ENCODE peak calls at places on chromosomes 4 and X, in nine cellular contexts. R is HEK293T, S is hepatocyte, O is LoVo, E is uterus, H is posterior cingulate gyrus, N is omental fat pad, F is Ammon's horn, B is H7. G is an unnamed sample.
A peak's percentile ranks its signal among the peaks of the same experiment; 100 is the strongest.

GRCh38 chr4:28402751-28403150 is 1542.1 kb downstream of the STIM2 start:
- DNase-seq in H (no peak), N (no peak), O (no peak), F (no peak), R (no peak), E (no peak), S (no peak), B (no peak), G (no peak)

GRCh38 chr4:32455231-32455630 is 1735.1 kb downstream of the PCDH7 start:
- DNase-seq in B (no peak), E (no peak), R (no peak), H (no peak), O (no peak), F (no peak), S (peak; percentile 24), N (no peak), G (no peak)

GRCh38 chr4:635851-636627 is 10.7 kb downstream of the PDE6B start:
- DNase-seq in S (no peak), H (no peak), O (no peak), E (no peak), F (no peak), N (no peak), R (no peak), B (peak; percentile 61), G (no peak)

GRCh38 chr4:73902038-73902637 is 32.9 kb downstream of the CXCL1 start:
- DNase-seq in H (no peak), R (no peak), S (no peak), B (no peak), F (no peak), N (no peak), E (no peak), O (no peak), G (no peak)

GRCh38 chrX:129931411-129932136 is 25.6 kb downstream of the UTP14A start:
- DNase-seq in B (peak; percentile 97), R (peak; percentile 85), S (peak; percentile 91), N (peak; percentile 54), O (peak; percentile 49), F (peak; percentile 94), H (peak; percentile 84), E (peak; percentile 95), G (peak; percentile 92)

GRCh38 chrX:120741452-120741851 is 111.6 kb upstream of the C1GALT1C1 start:
- DNase-seq in N (no peak), E (no peak), R (no peak), B (no peak), S (no peak), H (no peak), F (no peak), O (no peak), G (no peak)

GRCh38 chrX:47208108-47208507 is 10.4 kb upstream of the CDK16 start:
- DNase-seq in R (no peak), S (no peak), N (no peak), F (no peak), O (no peak), B (no peak), H (no peak), E (no peak), G (no peak)

GRCh38 chrX:120718969-120719368 is 89.1 kb upstream of the C1GALT1C1 start:
- DNase-seq in O (no peak), H (no peak), N (no peak), F (no peak), S (no peak), E (no peak), R (no peak), B (no peak), G (no peak)

GRCh38 chrX:150870487-150871340 is 27.8 kb downstream of the CD99L2 start:
- DNase-seq in F (no peak), B (no peak), H (no peak), O (no peak), E (no peak), S (no peak), R (no peak), N (no peak), G (no peak)

GRCh38 chr4:6742507-6742906 is 26.5 kb downstream of the BLOC1S4 start:
- DNase-seq in H (no peak), S (no peak), B (no peak), E (no peak), N (no peak), F (no peak), R (no peak), O (no peak), G (no peak)

GRCh38 chr4:26826721-26827120 is 33.9 kb upstream of the STIM2 start:
- DNase-seq in F (no peak), N (no peak), S (no peak), E (peak; percentile 40), R (no peak), O (peak; percentile 58), B (no peak), H (no peak), G (no peak)

GRCh38 chrX:51766546-51766945 is 23.3 kb downstream of the GSPT2 start:
- DNase-seq in B (no peak), R (no peak), F (no peak), E (no peak), H (no peak), O (no peak), N (no peak), S (no peak), G (no peak)

GRCh38 chr4:106301393-106302084 is 14.5 kb downstream of the TBCK start:
- DNase-seq in S (no peak), F (no peak), B (no peak), E (no peak), O (no peak), N (no peak), R (no peak), H (no peak), G (no peak)

GRCh38 chr4:152310223-152310622 is 225.7 kb downstream of the FBXW7 start:
- DNase-seq in F (no peak), B (no peak), H (no peak), S (no peak), O (no peak), E (no peak), R (no peak), N (no peak), G (no peak)

GRCh38 chr4:145716200-145716599 is 36.3 kb downstream of the C4orf51 start:
- DNase-seq in F (no peak), B (no peak), R (no peak), N (no peak), O (no peak), S (no peak), H (no peak), E (no peak), G (no peak)

GRCh38 chr4:79623125-79623905 is 215.3 kb upstream of the GK2 start:
- DNase-seq in S (no peak), B (no peak), F (peak; percentile 22), H (peak; percentile 9), N (no peak), O (no peak), E (peak; percentile 16), R (no peak), G (peak; percentile 10)

GRCh38 chr4:151169223-151169622 is 69.8 kb downstream of the RPS3A start:
- DNase-seq in S (peak; percentile 80), H (peak; percentile 26), B (peak; percentile 27), E (peak; percentile 92), N (no peak), F (peak; percentile 91), R (no peak), O (no peak), G (peak; percentile 89)

GRCh38 chr4:48069026-48069425 is 52.5 kb downstream of the NIPAL1 start:
- DNase-seq in O (no peak), S (no peak), H (no peak), B (no peak), E (no peak), F (no peak), N (no peak), R (no peak), G (no peak)

GRCh38 chrX:117335209-117335608 is 781.4 kb downstream of the KLHL13 start:
- DNase-seq in B (no peak), N (no peak), S (peak; percentile 10), R (no peak), O (no peak), F (no peak), E (no peak), H (no peak), G (no peak)

GRCh38 chr4:2941138-2942036 is 21.8 kb downstream of the NOP14 start:
- DNase-seq in H (no peak), B (peak; percentile 45), F (no peak), R (no peak), O (no peak), E (no peak), S (peak; percentile 5), N (no peak), G (no peak)

GRCh38 chrX:39953027-39953426 is 144.7 kb downstream of the BCOR start:
- DNase-seq in R (no peak), H (no peak), F (no peak), B (no peak), O (no peak), N (no peak), E (no peak), S (no peak), G (no peak)

GRCh38 chrX:10617964-10618342 is 2.4 kb downstream of the MID1 start:
- DNase-seq in F (no peak), H (no peak), E (no peak), B (no peak), N (no peak), R (peak; percentile 33), S (no peak), O (peak; percentile 16), G (peak; percentile 15)

GRCh38 chrX:50456712-50457484 is 13.7 kb downstream of the DGKK start:
- DNase-seq in N (no peak), F (no peak), R (no peak), O (peak; percentile 1), H (no peak), S (no peak), B (no peak), E (no peak), G (no peak)

GRCh38 chr4:8882239-8882638 is 10.6 kb upstream of the HMX1 start:
- DNase-seq in R (no peak), B (peak; percentile 69), E (no peak), F (no peak), O (no peak), S (no peak), H (no peak), N (no peak), G (peak; percentile 37)

GRCh38 chr4:1802151-1802715 is 9.1 kb downstream of the FGFR3 start:
- DNase-seq in O (no peak), N (no peak), B (no peak), E (no peak), F (no peak), R (no peak), H (no peak), S (no peak), G (no peak)

GRCh38 chrX:74304016-74304415 is at the start of gene ZCCHC13:
- DNase-seq in E (no peak), F (no peak), H (no peak), S (no peak), B (no peak), R (no peak), N (no peak), O (no peak), G (no peak)

GRCh38 chr4:60934896-60935295 is 265.2 kb upstream of the ADGRL3 start:
- DNase-seq in N (no peak), E (no peak), O (no peak), F (no peak), S (peak; percentile 23), B (no peak), H (no peak), R (no peak), G (no peak)

GRCh38 chrX:124217289-124218251 is 114.9 kb upstream of the TEX13D start:
- DNase-seq in B (no peak), F (peak; percentile 29), E (no peak), N (no peak), R (no peak), H (no peak), S (no peak), O (no peak), G (no peak)

GRCh38 chrX:136295380-136295779 is 5.4 kb upstream of the ADGRG4 start:
- DNase-seq in H (no peak), O (no peak), R (no peak), N (no peak), B (no peak), F (no peak), S (no peak), E (no peak), G (no peak)

GRCh38 chr4:47222276-47222675 is 190.9 kb downstream of the GABRB1 start:
- DNase-seq in E (no peak), H (no peak), R (no peak), F (no peak), S (peak; percentile 11), O (no peak), B (no peak), N (no peak), G (no peak)

GRCh38 chr4:44861756-44862155 is 135.4 kb upstream of the GNPDA2 start:
- DNase-seq in F (no peak), R (no peak), O (no peak), B (no peak), H (no peak), S (no peak), N (no peak), E (no peak), G (no peak)